ENCODE peak calls at places on chromosomes 11 and 22, in five cellular contexts. I, D, Z, Y and O are unnamed samples.

GRCh38 chr22:39472570-39473556 is 16.1 kb downstream of the MGAT3 start:
- DNase-seq in I (no peak), D (no peak), Z (no peak), Y (no peak), O (peak)

GRCh38 chr11:73271936-73272679 is at the start of gene P2RY6:
- DNase-seq in I (peak), D (peak), Z (peak), Y (peak), O (peak)

GRCh38 chr11:42058794-42059193 is 599.3 kb upstream of the LRRC4C start:
- DNase-seq in I (no peak), D (no peak), Z (no peak), Y (no peak), O (no peak)

GRCh38 chr11:79042824-79043223 is 398.0 kb downstream of the TENM4 start:
- DNase-seq in I (no peak), D (no peak), Z (no peak), Y (no peak), O (no peak)

GRCh38 chr22:30270841-30271240 is 4.2 kb upstream of the OSM start:
- DNase-seq in I (peak), D (no peak), Z (no peak), Y (no peak), O (peak)

GRCh38 chr22:25202290-25202921 is 2.7 kb downstream of the CRYBB3 start:
- DNase-seq in I (peak), D (peak), Z (peak), Y (peak), O (peak)

GRCh38 chr22:18971321-18971751 is 35.2 kb upstream of the PRODH start:
- DNase-seq in I (no peak), D (no peak), Z (no peak), Y (no peak), O (no peak)

GRCh38 chr11:117591316-117592039 is 205.5 kb downstream of the DSCAML1 start:
- DNase-seq in I (no peak), D (no peak), Z (no peak), Y (no peak), O (no peak)

GRCh38 chr11:90775573-90776165 is 552.8 kb upstream of the CHORDC1 start:
- DNase-seq in I (no peak), D (no peak), Z (no peak), Y (no peak), O (no peak)

GRCh38 chr11:235998-236773 is at the start of gene SIRT3:
- DNase-seq in I (peak), D (peak), Z (peak), Y (peak), O (peak)

GRCh38 chr11:119062779-119063178 is 4.8 kb upstream of the VPS11 start:
- DNase-seq in I (peak), D (peak), Z (peak), Y (no peak), O (no peak)

GRCh38 chr11:114180301-114181055 is 115.7 kb upstream of the NNMT start:
- DNase-seq in I (no peak), D (no peak), Z (peak), Y (peak), O (peak)

GRCh38 chr22:48943567-48944432 is 883.9 kb downstream of the BRD1 start:
- DNase-seq in I (no peak), D (no peak), Z (peak), Y (no peak), O (no peak)

GRCh38 chr11:130653838-130654601 is 205.6 kb downstream of the ADAMTS15 start:
- DNase-seq in I (peak), D (no peak), Z (peak), Y (peak), O (no peak)

GRCh38 chr11:121661796-121662508 is 209.2 kb upstream of the SORL1-AS1 start:
- DNase-seq in I (peak), D (no peak), Z (peak), Y (no peak), O (no peak)

GRCh38 chr11:108242422-108242821 is 19.6 kb downstream of the ATM start:
- DNase-seq in I (no peak), D (no peak), Z (no peak), Y (no peak), O (no peak)

GRCh38 chr11:75325713-75326438 is 25.6 kb downstream of the ARRB1 start:
- DNase-seq in I (peak), D (no peak), Z (peak), Y (no peak), O (no peak)

GRCh38 chr11:35154960-35155359 is 16.0 kb downstream of the CD44 start:
- DNase-seq in I (no peak), D (no peak), Z (no peak), Y (no peak), O (no peak)

GRCh38 chr11:15119826-15120225 is 5.1 kb downstream of the INSC start:
- DNase-seq in I (no peak), D (no peak), Z (peak), Y (no peak), O (no peak)

GRCh38 chr11:20626279-20626678 is 26.9 kb downstream of the SLC6A5 start:
- DNase-seq in I (no peak), D (no peak), Z (no peak), Y (no peak), O (no peak)

GRCh38 chr22:39873963-39874362 is 19.6 kb downstream of the ENTHD1 start:
- DNase-seq in I (no peak), D (no peak), Z (no peak), Y (no peak), O (no peak)

GRCh38 chr22:29032014-29032475 is 29.6 kb downstream of the C22orf31 start:
- DNase-seq in I (no peak), D (no peak), Z (no peak), Y (peak), O (no peak)

GRCh38 chr11:72707032-72707431 is 32.8 kb upstream of the PDE2A start:
- DNase-seq in I (no peak), D (no peak), Z (no peak), Y (no peak), O (no peak)

GRCh38 chr11:133811850-133812685 is 33.2 kb downstream of the SPATA19 start:
- DNase-seq in I (no peak), D (no peak), Z (no peak), Y (no peak), O (no peak)

DNA sequence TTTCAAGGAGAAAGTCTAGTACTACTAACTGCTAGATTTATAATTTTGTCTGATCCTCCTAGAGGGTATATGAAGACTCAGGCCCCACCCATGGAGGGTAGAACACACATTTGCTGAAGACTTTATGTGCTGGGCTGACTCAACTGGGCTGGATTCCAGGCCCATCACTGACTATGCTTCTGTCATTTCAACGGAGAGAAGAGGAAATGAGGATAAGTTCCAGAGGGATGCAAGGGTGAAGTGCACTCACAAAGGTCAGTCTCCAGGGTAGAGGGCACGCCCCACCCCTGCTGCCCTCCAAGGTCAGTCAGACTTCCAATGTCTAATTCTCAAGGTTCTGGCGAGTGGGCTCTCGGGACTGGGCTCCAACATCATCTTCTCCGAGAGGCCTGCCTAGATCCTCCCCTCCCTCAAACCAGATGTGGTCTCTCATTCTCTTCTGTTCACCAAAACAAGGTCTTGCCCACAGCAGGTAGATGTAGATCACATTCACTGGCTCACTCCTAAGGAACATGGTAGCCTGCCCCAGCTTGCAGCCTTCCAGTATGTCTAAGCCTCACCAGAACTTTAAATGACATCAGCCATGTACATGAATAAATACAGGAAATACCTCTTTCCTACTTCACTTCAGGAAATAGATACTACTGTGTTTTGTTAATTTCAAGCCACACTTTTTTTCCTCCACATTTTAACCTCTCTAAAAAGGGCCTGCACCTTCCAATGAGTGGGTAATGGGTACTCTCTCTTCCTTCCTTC is 7.3 kb upstream of the C11orf86 start:
- DNase-seq in I (peak), D (no peak), Z (peak), Y (no peak), O (no peak)
- H2AFZ ChIP-seq in I (no peak), D (no peak), Z (no peak), Y (no peak), O (no peak)

GRCh38 chr22:17912942-17913704 is 111.2 kb downstream of the MICAL3 start:
- DNase-seq in I (no peak), D (no peak), Z (no peak), Y (peak), O (peak)

GRCh38 chr22:17907731-17908051 is 116.7 kb downstream of the MICAL3 start:
- DNase-seq in I (no peak), D (no peak), Z (no peak), Y (no peak), O (no peak)

GRCh38 chr22:17911312-17911705 is 113.1 kb downstream of the MICAL3 start:
- DNase-seq in I (no peak), D (no peak), Z (no peak), Y (no peak), O (peak)

GRCh38 chr22:17911887-17912286 is 112.5 kb downstream of the MICAL3 start:
- DNase-seq in I (no peak), D (no peak), Z (no peak), Y (no peak), O (no peak)

DNA sequence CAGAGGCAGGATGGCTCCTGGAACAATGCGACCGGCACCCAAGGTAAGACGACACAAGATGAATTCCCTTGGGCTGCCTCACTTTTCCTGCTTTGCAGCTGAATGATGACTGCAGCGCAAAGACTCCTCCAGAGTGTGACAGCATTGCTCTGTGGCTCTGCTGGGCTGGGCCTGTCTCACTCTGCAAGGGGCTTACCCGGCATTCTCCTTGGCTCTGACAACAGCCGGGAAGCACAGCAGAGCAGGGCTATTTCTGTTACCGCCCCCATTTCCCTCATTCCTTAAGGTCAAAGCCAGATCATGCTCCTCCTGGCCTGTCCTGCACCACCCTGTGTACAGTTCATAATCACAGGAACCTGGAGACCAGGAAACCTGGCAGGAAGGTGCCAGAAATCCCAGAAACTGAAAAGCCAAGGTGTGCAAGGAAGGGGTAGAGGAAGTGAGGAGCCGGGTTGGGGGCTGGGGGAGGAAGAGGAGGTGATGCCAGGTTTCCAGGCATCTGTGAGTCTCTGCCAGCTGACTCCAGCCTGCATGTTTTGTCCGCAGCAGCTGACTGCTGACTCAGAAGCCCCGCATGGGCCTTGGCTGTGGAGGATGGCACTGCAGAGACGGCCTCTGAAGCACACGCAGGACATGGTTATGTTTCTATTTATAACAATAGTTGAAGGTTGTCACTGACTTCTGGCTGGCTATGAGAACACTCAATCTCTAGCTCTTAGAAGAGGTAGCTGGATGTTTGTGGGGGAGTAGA is 113.6 kb downstream of the MICAL3 start:
- DNase-seq in I (peak), D (no peak), Z (peak), Y (peak), O (peak)
- H2AFZ ChIP-seq in I (no peak), D (no peak), Z (no peak), Y (no peak), O (no peak)

GRCh38 chr11:2789791-2790580 is 90.2 kb upstream of the KCNQ1OT1 start:
- DNase-seq in I (no peak), D (no peak), Z (no peak), Y (no peak), O (no peak)

GRCh38 chr11:2790581-2790925 is 90.8 kb upstream of the KCNQ1OT1 start:
- DNase-seq in I (no peak), D (no peak), Z (no peak), Y (no peak), O (no peak)

GRCh38 chr11:2792376-2793250 is 92.8 kb upstream of the KCNQ1OT1 start:
- DNase-seq in I (no peak), D (no peak), Z (peak), Y (peak), O (no peak)

GRCh38 chr11:2791139-2791520 is 91.3 kb upstream of the KCNQ1OT1 start:
- DNase-seq in I (no peak), D (no peak), Z (no peak), Y (no peak), O (peak)

GRCh38 chr11:2791521-2792375 is 92.0 kb upstream of the KCNQ1OT1 start:
- DNase-seq in I (no peak), D (no peak), Z (no peak), Y (peak), O (no peak)
- H2AFZ ChIP-seq in I (peak), D (no peak), Z (peak), Y (peak), O (no peak)

GRCh38 chr22:36220457-36220921 is 18.8 kb downstream of the APOL2 start:
- DNase-seq in I (peak), D (no peak), Z (peak), Y (peak), O (peak)
- H2AFZ ChIP-seq in I (peak), D (no peak), Z (peak), Y (no peak), O (no peak)

DNA sequence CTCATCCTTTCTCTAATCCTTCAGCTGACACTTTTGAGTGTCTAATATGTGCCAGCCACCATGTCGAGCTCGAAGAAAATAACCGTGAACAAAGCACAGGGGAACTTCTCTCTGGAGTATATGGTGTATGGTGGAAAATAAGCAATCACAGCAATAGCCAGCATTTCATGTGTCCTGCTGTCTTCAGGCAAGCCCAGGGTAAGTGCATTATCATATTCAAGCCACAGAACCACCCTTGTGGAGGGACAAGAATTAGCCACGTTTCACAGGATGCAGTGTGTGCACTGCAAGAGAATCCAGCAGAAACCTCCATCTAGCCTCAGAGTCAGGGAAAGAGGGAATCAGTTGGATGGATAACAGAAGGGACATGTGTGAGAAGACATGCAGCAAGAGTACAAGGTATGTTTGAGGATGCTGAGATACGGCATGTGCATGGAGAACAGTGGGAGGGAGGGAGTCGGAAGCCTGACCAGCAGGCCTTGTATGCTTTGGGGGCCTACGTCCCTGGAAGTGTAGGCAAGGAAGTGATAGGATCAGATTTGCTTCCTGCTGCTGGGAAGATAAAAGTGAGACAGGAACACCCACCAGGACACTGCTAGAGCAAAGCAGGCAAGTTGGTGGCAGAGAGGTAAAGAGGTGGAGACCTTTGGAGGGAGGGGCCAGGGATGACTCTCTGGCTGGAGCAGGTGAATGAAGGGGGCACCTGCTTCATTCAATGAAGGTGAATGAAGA is 14.7 kb upstream of the GNAZ start:
- DNase-seq in I (no peak), D (no peak), Z (no peak), Y (no peak), O (no peak)
- H2AFZ ChIP-seq in I (no peak), D (no peak), Z (no peak), Y (no peak), O (no peak)

DNA sequence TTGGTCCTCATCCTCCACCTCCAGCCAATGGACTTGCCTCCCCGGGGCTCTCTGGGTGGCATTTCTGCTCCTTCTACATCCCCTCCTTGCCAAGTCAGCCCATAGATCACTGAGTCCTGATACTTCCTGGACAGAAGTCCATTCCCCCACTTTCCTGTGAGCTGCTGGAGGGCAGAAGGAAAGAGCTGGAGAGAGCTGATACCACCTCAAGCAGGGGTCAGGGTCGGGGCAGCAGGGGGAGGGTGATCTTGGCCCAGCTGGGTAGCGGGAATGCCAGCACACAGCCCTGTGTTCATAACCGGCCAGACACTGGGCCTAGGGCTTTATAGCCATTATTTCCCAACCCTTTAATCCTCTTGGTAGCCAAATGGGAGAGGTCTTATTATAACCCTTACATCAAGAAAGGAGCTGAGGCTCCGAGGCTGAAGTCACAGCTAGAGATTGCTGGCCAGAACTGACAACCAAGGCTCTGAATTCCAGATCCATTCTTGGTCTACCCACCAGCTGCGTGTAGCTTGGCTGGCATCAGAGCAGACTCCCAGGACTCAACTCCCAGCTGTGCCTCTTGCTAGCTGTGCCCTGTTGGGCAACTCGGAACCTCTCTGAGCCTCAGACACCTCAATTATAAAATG is 39.9 kb downstream of the CD6 start:
- DNase-seq in I (no peak), D (no peak), Z (no peak), Y (no peak), O (no peak)
- H2AFZ ChIP-seq in I (no peak), D (no peak), Z (no peak), Y (no peak), O (no peak)

DNA sequence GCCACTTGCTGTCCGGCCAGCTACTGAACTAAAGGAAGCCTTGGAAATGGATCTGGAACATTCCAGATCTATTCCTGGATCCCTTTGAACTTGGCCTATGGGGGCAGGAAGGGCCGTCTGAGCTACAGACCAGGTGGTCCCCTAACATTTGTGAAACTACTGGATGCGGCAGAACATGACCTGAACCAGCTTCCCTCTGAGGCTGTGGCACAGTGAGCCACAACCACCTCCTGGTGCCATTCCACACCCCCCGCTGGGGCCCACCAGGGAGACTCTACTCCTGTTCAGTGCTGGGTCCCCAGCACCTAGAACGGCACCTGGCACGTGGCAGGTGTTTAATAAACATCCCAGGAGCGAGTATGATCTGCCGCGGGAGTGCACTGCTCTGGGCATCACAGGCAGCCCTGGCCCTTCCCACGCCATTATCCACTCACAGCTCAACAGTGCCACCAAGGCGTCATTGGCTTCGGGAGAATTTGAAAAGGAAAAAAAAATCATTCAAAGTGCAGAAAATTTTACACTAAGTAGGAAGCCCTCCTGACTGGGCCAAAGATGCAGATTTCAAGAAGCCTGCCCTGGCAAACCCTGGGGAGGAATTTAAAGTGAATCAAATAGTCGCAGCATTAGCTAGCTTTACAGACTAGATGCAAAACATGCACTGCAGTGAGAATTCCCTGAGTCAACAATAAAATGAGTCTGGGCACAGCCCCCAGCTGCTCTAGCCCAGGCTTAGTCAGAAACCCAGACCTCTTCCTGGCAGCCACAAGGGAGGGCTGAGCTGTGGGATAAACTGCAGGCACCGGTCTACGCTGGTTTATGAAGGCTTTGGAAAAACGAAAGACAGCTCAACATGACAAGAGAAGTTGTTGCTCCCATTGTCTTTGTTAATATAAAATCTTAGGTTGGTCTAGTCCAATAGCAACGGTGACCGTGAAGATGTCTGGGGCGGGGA is 14.3 kb upstream of the EFCAB6 start:
- DNase-seq in I (peak), D (no peak), Z (peak), Y (no peak), O (no peak)
- H2AFZ ChIP-seq in I (peak), D (no peak), Z (peak), Y (no peak), O (no peak)